ENCODE peak calls at places on chromosomes 3 and 15, in eight cellular contexts. M, Y, U, L, S, G, N and W are unnamed samples.

GRCh38 chr3:50607271-50608091 is 4.1 kb downstream of the CISH start:
- DNase-seq in G (no peak), U (no peak), L (no peak), M (no peak), N (no peak), Y (peak; percentile 63), S (no peak), W (no peak)

GRCh38 chr3:82745544-82745943 is 984.1 kb upstream of the GBE1 start:
- DNase-seq in N (no peak), M (no peak), G (no peak), Y (no peak), S (no peak), L (no peak), U (no peak), W (no peak)

GRCh38 chr3:134753999-134754742 is 40.9 kb upstream of the EPHB1 start:
- DNase-seq in U (no peak), Y (no peak), L (no peak), S (no peak), N (no peak), G (no peak), M (peak; percentile 25), W (no peak)

GRCh38 chr3:32703491-32703968 is 18.5 kb downstream of the CNOT10 start:
- DNase-seq in U (no peak), L (no peak), Y (no peak), S (no peak), M (no peak), N (no peak), G (no peak), W (no peak)

GRCh38 chr3:188712257-188712924 is 459.4 kb upstream of the TPRG1 start:
- DNase-seq in U (no peak), M (no peak), G (no peak), L (no peak), S (no peak), Y (no peak), N (no peak), W (no peak)

GRCh38 chr3:45426161-45426560 is 37.8 kb downstream of the LARS2 start:
- DNase-seq in Y (no peak), G (no peak), N (no peak), L (no peak), M (peak; percentile 88), U (no peak), S (no peak), W (no peak)

GRCh38 chr15:35362195-35362829 is 183.7 kb downstream of the DPH6 start:
- DNase-seq in G (no peak), Y (no peak), N (no peak), U (no peak), S (no peak), L (no peak), M (no peak), W (no peak)

GRCh38 chr3:63706321-63707085 is 54.0 kb downstream of the SNTN start:
- DNase-seq in G (no peak), U (no peak), M (no peak), Y (no peak), N (no peak), L (no peak), S (no peak), W (no peak)

GRCh38 chr3:5426094-5426883 is 238.8 kb downstream of the EDEM1 start:
- DNase-seq in L (peak; percentile 67), U (peak; percentile 82), M (peak; percentile 83), S (no peak), G (no peak), N (peak; percentile 49), Y (peak; percentile 8), W (peak; percentile 71)

DNA sequence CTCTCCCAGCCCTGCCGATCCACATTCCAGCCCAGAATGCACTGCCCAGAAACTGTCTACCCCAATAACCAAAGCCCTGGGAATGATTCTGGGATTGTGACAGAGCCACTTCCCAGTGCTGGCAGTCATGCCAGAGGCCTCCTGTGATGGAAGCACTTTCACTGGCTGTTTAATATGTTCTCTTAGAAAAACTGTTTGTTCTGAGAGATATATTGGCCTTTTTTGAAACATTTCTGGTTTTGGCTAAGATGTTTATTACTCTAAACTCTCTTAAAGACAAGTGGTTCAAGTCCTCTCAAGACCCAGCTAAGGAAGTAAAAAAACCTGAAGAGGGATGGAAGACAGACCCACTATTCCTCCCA is 74.0 kb upstream of the HACD2 start:
- DNase-seq in N (no peak), G (no peak), L (no peak), Y (no peak), M (no peak), U (peak; percentile 80), S (no peak), W (no peak)
- H3K4me1 ChIP-seq in N (peaks cover under 1% of the 10 kb centered on the region), G (peaks cover 77% of the 10 kb centered on the region), L (no peaks in the 10 kb centered on the region), Y (peaks cover 71% of the 10 kb centered on the region), M (no peaks in the 10 kb centered on the region), U (peaks cover 7% of the 10 kb centered on the region), S (no peaks in the 10 kb centered on the region), W (peaks cover 72% of the 10 kb centered on the region)

GRCh38 chr3:184932777-184933176 is 120.8 kb downstream of the VPS8 start:
- DNase-seq in N (no peak), S (no peak), M (no peak), L (no peak), G (no peak), U (no peak), Y (no peak), W (no peak)
- H3K4me3 ChIP-seq in N (no peak overlapping the region), S (no peak overlapping the region), M (no peak overlapping the region), L (no peak overlapping the region), G (no peak overlapping the region), U (no peak overlapping the region), Y (no peak overlapping the region), W (no peak overlapping the region)

DNA sequence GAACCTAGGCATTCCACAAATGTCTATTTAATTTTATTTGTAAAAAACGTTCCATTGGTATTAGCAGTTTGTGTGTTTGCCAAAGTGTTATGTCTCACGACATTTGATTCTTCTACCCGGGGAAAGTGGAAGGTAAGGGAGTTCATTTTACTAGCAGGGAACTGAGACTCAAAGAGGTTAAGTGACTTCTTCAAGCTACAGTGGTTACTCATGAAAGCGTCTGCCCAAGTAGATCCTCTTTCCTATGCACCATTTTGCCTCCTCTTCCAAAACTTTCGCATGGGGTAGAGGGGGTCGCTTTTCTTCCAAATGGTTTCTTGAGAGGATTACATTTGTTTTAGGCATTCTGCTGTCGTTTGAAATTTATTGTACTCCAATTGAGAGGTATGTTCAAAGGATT is 9.0 kb downstream of the KAT2B start:
- DNase-seq in G (no peak), M (no peak), Y (no peak), S (no peak), L (peak; percentile 62), N (no peak), U (no peak), W (no peak)
- H3K4me1 ChIP-seq in G (peaks cover 95% of the 10 kb centered on the region), M (no peaks in the 10 kb centered on the region), Y (peaks cover 17% of the 10 kb centered on the region), S (peaks cover 23% of the 10 kb centered on the region), L (peaks cover 64% of the 10 kb centered on the region), N (peaks cover 7% of the 10 kb centered on the region), U (no peaks in the 10 kb centered on the region), W (no peaks in the 10 kb centered on the region)

GRCh38 chr3:139264375-139264774 is 79.4 kb upstream of the MRPS22 start:
- DNase-seq in Y (no peak), L (no peak), U (no peak), M (no peak), S (no peak), N (no peak), G (no peak), W (no peak)

GRCh38 chr3:139263798-139264197 is 80.0 kb upstream of the MRPS22 start:
- DNase-seq in M (no peak), U (no peak), L (no peak), G (no peak), N (no peak), Y (no peak), S (no peak), W (no peak)

GRCh38 chr3:139265131-139266016 is 78.4 kb upstream of the MRPS22 start:
- DNase-seq in U (no peak), G (no peak), N (no peak), L (no peak), Y (no peak), S (no peak), M (no peak), W (no peak)

GRCh38 chr3:139269984-139270383 is 73.8 kb upstream of the MRPS22 start:
- DNase-seq in S (no peak), N (no peak), M (no peak), L (no peak), G (no peak), U (no peak), Y (no peak), W (no peak)

DNA sequence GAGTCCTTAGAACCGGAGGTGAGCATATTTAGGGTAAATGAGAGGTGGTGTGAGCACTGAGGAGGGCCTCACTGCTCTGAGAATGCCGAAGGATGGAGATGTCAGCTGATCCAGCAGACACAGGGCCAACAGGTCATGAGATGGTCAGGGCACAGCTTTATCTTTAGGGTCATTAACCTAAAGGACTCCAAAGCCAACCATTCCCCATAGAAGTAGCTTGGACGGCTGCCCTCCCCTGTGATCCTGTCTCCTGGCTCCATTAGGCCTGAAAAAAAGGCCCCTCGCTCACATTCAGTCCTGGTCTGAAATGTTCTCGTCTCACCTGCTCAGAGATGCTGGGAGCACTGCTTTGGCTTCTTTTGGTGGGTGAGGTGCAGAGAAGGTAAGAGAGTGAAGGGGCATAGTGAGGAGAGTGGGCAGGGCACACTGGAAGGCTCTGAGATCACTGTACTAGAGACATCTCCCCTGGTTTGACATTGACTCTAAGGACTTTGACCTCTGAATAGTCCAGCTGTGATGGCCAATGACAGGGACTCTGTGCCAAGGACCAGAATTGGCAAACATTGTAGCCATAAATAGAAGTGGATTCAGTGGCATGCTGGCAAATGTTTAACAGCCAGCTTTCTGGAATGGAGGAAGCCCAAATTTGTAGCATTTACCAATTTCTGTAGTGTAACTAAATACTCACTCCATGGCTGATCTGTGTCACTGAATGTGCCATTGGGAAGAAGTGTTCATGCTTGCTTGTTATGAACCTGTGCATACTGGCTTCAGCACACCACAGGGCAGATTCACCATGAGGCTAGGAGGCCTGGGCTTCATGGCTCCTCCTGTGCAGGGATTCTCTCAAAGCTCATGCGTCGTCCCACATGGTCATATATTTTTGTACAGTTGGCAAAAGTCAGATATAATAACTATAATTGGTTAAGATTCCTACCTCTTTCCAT is 76.2 kb upstream of the MRPS22 start:
- DNase-seq in G (no peak), S (no peak), L (no peak), U (no peak), N (no peak), M (no peak), Y (no peak), W (no peak)
- H3K4me3 ChIP-seq in G (no peak overlapping the region), S (no peak overlapping the region), L (no peak overlapping the region), U (no peak overlapping the region), N (no peak overlapping the region), M (no peak overlapping the region), Y (no peak overlapping the region), W (no peak overlapping the region)

DNA sequence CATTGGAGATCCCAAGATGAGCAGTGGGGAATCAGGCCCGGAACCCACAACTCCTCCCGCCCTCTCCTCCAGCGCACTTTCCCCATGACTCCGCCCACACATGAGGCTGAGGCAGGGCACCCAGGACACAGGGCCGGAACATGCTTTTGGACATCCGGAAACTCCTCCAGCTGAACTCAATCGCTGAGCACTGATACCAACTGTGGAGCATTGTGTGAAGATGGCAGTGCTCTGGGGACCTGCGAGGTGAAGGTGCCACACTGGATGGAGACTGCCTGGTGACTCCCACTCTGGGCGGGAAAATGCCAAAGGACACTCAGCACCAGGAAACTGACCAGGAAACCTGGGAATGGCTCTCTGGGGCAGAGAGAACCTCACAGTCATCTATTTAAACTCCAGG is 189.1 kb downstream of the FAM43A start:
- DNase-seq in N (no peak), G (no peak), U (no peak), M (no peak), S (no peak), L (no peak), Y (no peak), W (peak; percentile 19)
- H3K4me1 ChIP-seq in N (peaks cover 37% of the 10 kb centered on the region), G (peaks cover 66% of the 10 kb centered on the region), U (no peaks in the 10 kb centered on the region), M (peaks cover 18% of the 10 kb centered on the region), S (peaks cover 10% of the 10 kb centered on the region), L (peaks cover 11% of the 10 kb centered on the region), Y (peaks cover 29% of the 10 kb centered on the region), W (peaks cover 16% of the 10 kb centered on the region)